ENCODE peak calls at places on chromosomes 11 and 22, in nine cellular contexts. S is cardiac muscle cell; W is T-cell; G is stimulated activated CD8-positive, alpha-beta memory T cell treated with anti-CD3 and anti-CD28 coated beads, Interleukin-2, amount 100 ng/mL, for 1 hour; K is GM18507; J is breast epithelium; C is iris pigment epithelial cell; A is effector memory CD8-positive, alpha-beta T cell; X is H1. L is an unnamed sample.

GRCh38 chr11:70885721-70886305 is 366.6 kb downstream of the SHANK2 start:
- DNase-seq in S (no peak), W (no peak), G (no peak), K (no peak), J (no peak), C (peak), A (no peak), X (no peak), L (no peak)

GRCh38 chr11:127247261-127247660 is 246.7 kb upstream of the KIRREL3 start:
- DNase-seq in S (no peak), W (no peak), G (no peak), K (no peak), J (no peak), C (no peak), A (no peak), X (no peak), L (no peak)

GRCh38 chr11:86588566-86589090 is 83.8 kb downstream of the ME3 start:
- DNase-seq in S (no peak), W (no peak), G (no peak), K (no peak), J (no peak), C (no peak), A (no peak), X (no peak), L (no peak)

GRCh38 chr11:1554981-1555712 is 16.9 kb downstream of the DUSP8 start:
- DNase-seq in S (no peak), W (no peak), G (no peak), K (no peak), J (no peak), C (no peak), A (no peak), X (peak), L (no peak)

GRCh38 chr22:30325724-30326703 is 727 bp downstream of the TBC1D10A start:
- DNase-seq in S (peak), W (no peak), G (no peak), K (no peak), J (peak), C (no peak), A (no peak), X (peak), L (no peak)

GRCh38 chr11:67372993-67373915 is at the start of gene CLCF1:
- DNase-seq in S (peak), W (peak), G (peak), K (no peak), J (peak), C (peak), A (peak), X (peak), L (peak)

GRCh38 chr11:13304655-13305340 is 27.2 kb downstream of the BMAL1 start:
- DNase-seq in S (no peak), W (no peak), G (no peak), K (no peak), J (no peak), C (no peak), A (no peak), X (no peak), L (no peak)

GRCh38 chr22:20123364-20124082 is 6.5 kb upstream of the TRMT2A start:
- DNase-seq in S (no peak), W (no peak), G (no peak), K (no peak), J (no peak), C (no peak), A (no peak), X (no peak), L (no peak)

GRCh38 chr22:36010913-36011312 is 17.7 kb downstream of the RBFOX2 start:
- DNase-seq in S (no peak), W (no peak), G (no peak), K (no peak), J (no peak), C (peak), A (no peak), X (no peak), L (no peak)

GRCh38 chr22:30104501-30105156 is 24.4 kb downstream of the HORMAD2 start:
- DNase-seq in S (no peak), W (no peak), G (no peak), K (no peak), J (no peak), C (no peak), A (no peak), X (no peak), L (no peak)

GRCh38 chr22:24681236-24681635 is 78.2 kb downstream of the GGT1 start:
- DNase-seq in S (no peak), W (no peak), G (no peak), K (no peak), J (no peak), C (peak), A (no peak), X (no peak), L (no peak)

GRCh38 chr22:19891350-19892248 is 36.9 kb upstream of the GNB1L start:
- DNase-seq in S (no peak), W (peak), G (peak), K (peak), J (no peak), C (peak), A (peak), X (no peak), L (peak)

GRCh38 chr11:46698597-46698996 is 1.8 kb downstream of the ARHGAP1 start:
- DNase-seq in S (no peak), W (no peak), G (no peak), K (no peak), J (no peak), C (no peak), A (no peak), X (no peak), L (no peak)

GRCh38 chr22:45876136-45877035 is 100.6 kb downstream of the WNT7B start:
- DNase-seq in S (no peak), W (no peak), G (no peak), K (no peak), J (no peak), C (no peak), A (no peak), X (peak), L (no peak)